ENCODE peak calls at places on chromosomes 16 and 17, in four cellular contexts. One of them, this sample, is unnamed.

GRCh38 chr17:81672504-81672903 is 6.0 kb downstream of the CCDC137 start:
- DNase-seq in A549: no peak
- DNase-seq in K562: no peak
- DNase-seq in GM12878: no peak
- DNase-seq in this sample: no peak

GRCh38 chr16:69366431-69366830 is 14.8 kb upstream of the TMED6 start:
- DNase-seq in A549: no peak
- DNase-seq in K562: no peak
- DNase-seq in GM12878: no peak
- DNase-seq in this sample: no peak

GRCh38 chr17:77086433-77087010 is 54.2 kb upstream of the SEC14L1 start:
- DNase-seq in A549: peak
- DNase-seq in K562: peak
- DNase-seq in GM12878: no peak
- DNase-seq in this sample: peak

GRCh38 chr17:54256530-54256929 is 433.8 kb downstream of the KIF2B start:
- DNase-seq in A549: no peak
- DNase-seq in K562: no peak
- DNase-seq in GM12878: no peak
- DNase-seq in this sample: no peak

GRCh38 chr17:37833237-37833859 is 88.5 kb upstream of the HNF1B start:
- DNase-seq in A549: no peak
- DNase-seq in K562: no peak
- DNase-seq in GM12878: peak
- DNase-seq in this sample: no peak

GRCh38 chr16:56601325-56601724 is 7.1 kb upstream of the MT2A start:
- DNase-seq in A549: no peak
- DNase-seq in K562: no peak
- DNase-seq in GM12878: no peak
- DNase-seq in this sample: no peak

GRCh38 chr17:41687828-41688640 is 651 bp upstream of the EIF1 start:
- DNase-seq in A549: no peak
- DNase-seq in K562: no peak
- DNase-seq in GM12878: no peak
- DNase-seq in this sample: peak

GRCh38 chr17:7252176-7253043 is at the start of gene ELP5:
- DNase-seq in A549: peak
- DNase-seq in K562: peak
- DNase-seq in GM12878: peak
- DNase-seq in this sample: peak

GRCh38 chr17:81412490-81413093 is 17.3 kb downstream of the BAHCC1 start:
- DNase-seq in A549: no peak
- DNase-seq in K562: peak
- DNase-seq in GM12878: no peak
- DNase-seq in this sample: no peak

GRCh38 chr17:30950669-30951399 is 20.0 kb upstream of the RNF135 start:
- DNase-seq in A549: no peak
- DNase-seq in K562: no peak
- DNase-seq in GM12878: no peak
- DNase-seq in this sample: peak

GRCh38 chr17:10775058-10775457 is 28.8 kb downstream of the TMEM238L start:
- DNase-seq in A549: no peak
- DNase-seq in K562: no peak
- DNase-seq in GM12878: no peak
- DNase-seq in this sample: no peak

GRCh38 chr16:85265161-85265784 is 153.0 kb upstream of the CIBAR2 start:
- DNase-seq in A549: no peak
- DNase-seq in K562: no peak
- DNase-seq in GM12878: no peak
- DNase-seq in this sample: no peak

GRCh38 chr17:61307905-61308886 is 91.4 kb upstream of the TBX2 start:
- DNase-seq in A549: peak
- DNase-seq in K562: no peak
- DNase-seq in GM12878: no peak
- DNase-seq in this sample: no peak

GRCh38 chr17:27582696-27583095 is 48.3 kb upstream of the LGALS9 start:
- DNase-seq in A549: no peak
- DNase-seq in K562: no peak
- DNase-seq in GM12878: no peak
- DNase-seq in this sample: no peak

GRCh38 chr17:7019839-7020519 is 2.9 kb upstream of the BCL6B start:
- DNase-seq in A549: peak
- DNase-seq in K562: no peak
- DNase-seq in GM12878: no peak
- DNase-seq in this sample: no peak

GRCh38 chr17:39051001-39051605 is 83.9 kb upstream of the FBXO47 start:
- DNase-seq in A549: no peak
- DNase-seq in K562: no peak
- DNase-seq in GM12878: no peak
- DNase-seq in this sample: no peak

GRCh38 chr17:39999067-39999466 is 16.2 kb upstream of the CSF3 start:
- DNase-seq in A549: no peak
- DNase-seq in K562: no peak
- DNase-seq in GM12878: no peak
- DNase-seq in this sample: no peak

GRCh38 chr16:85891033-85891775 is 7.8 kb upstream of the IRF8 start:
- DNase-seq in A549: peak
- DNase-seq in K562: no peak
- DNase-seq in GM12878: no peak
- DNase-seq in this sample: peak

GRCh38 chr16:11852092-11852809 is 909 bp upstream of the RSL1D1 start:
- DNase-seq in A549: no peak
- DNase-seq in K562: peak
- DNase-seq in GM12878: no peak
- DNase-seq in this sample: peak

GRCh38 chr16:22188595-22189442 is 17.3 kb upstream of the EEF2K start:
- DNase-seq in A549: peak
- DNase-seq in K562: peak
- DNase-seq in GM12878: peak
- DNase-seq in this sample: peak

GRCh38 chr17:4186244-4186920 is 43.4 kb downstream of the CYB5D2 start:
- DNase-seq in A549: no peak
- DNase-seq in K562: no peak
- DNase-seq in GM12878: no peak
- DNase-seq in this sample: no peak

GRCh38 chr17:48127371-48128051 is 19.9 kb downstream of the SNX11 start:
- DNase-seq in A549: peak
- DNase-seq in K562: no peak
- DNase-seq in GM12878: no peak
- DNase-seq in this sample: no peak

GRCh38 chr17:73510981-73511442 is 133.2 kb downstream of the SDK2 start:
- DNase-seq in A549: no peak
- DNase-seq in K562: no peak
- DNase-seq in GM12878: no peak
- DNase-seq in this sample: no peak

GRCh38 chr17:77656054-77656453 is 302.4 kb upstream of the TNRC6C start:
- DNase-seq in A549: no peak
- DNase-seq in K562: no peak
- DNase-seq in GM12878: no peak
- DNase-seq in this sample: no peak

GRCh38 chr16:66064811-66065530 is 301.5 kb upstream of the CDH5 start:
- DNase-seq in A549: no peak
- DNase-seq in K562: no peak
- DNase-seq in GM12878: no peak
- DNase-seq in this sample: no peak

GRCh38 chr17:67080804-67081203 is 36.5 kb downstream of the CACNG1 start:
- DNase-seq in A549: no peak
- DNase-seq in K562: no peak
- DNase-seq in GM12878: peak
- DNase-seq in this sample: no peak

GRCh38 chr17:44121997-44122824 is 1.2 kb downstream of the HDAC5 start:
- DNase-seq in A549: no peak
- DNase-seq in K562: no peak
- DNase-seq in GM12878: no peak
- DNase-seq in this sample: no peak

GRCh38 chr17:81578038-81578441 is 25.9 kb upstream of the FAAP100 start:
- DNase-seq in A549: no peak
- DNase-seq in K562: no peak
- DNase-seq in GM12878: no peak
- DNase-seq in this sample: peak

GRCh38 chr16:12819126-12820117 is 15.7 kb upstream of the CPPED1 start:
- DNase-seq in A549: peak
- DNase-seq in K562: peak
- DNase-seq in GM12878: peak
- DNase-seq in this sample: peak

GRCh38 chr17:36850794-36851193 is 86.5 kb upstream of the LHX1 start:
- DNase-seq in A549: peak
- DNase-seq in K562: no peak
- DNase-seq in GM12878: no peak
- DNase-seq in this sample: no peak

GRCh38 chr16:75341934-75342811 is 90.7 kb upstream of the BCAR1 start:
- DNase-seq in A549: no peak
- DNase-seq in K562: no peak
- DNase-seq in GM12878: no peak
- DNase-seq in this sample: no peak

GRCh38 chr17:37430051-37430591 is 23.4 kb downstream of the TADA2A start:
- DNase-seq in A549: no peak
- DNase-seq in K562: no peak
- DNase-seq in GM12878: no peak
- DNase-seq in this sample: no peak

GRCh38 chr17:49753959-49754391 is 10.0 kb downstream of the FAM117A start:
- DNase-seq in A549: no peak
- DNase-seq in K562: peak
- DNase-seq in GM12878: no peak
- DNase-seq in this sample: no peak

GRCh38 chr16:65125322-65125721 is 3.5 kb upstream of the CDH11 start:
- DNase-seq in A549: no peak
- DNase-seq in K562: no peak
- DNase-seq in GM12878: no peak
- DNase-seq in this sample: peak

GRCh38 chr17:60128171-60128859 is 21.5 kb upstream of the CA4 start:
- DNase-seq in A549: no peak
- DNase-seq in K562: no peak
- DNase-seq in GM12878: no peak
- DNase-seq in this sample: no peak

GRCh38 chr17:77146882-77147281 is 6.1 kb downstream of the SEC14L1 start:
- DNase-seq in A549: no peak
- DNase-seq in K562: no peak
- DNase-seq in GM12878: no peak
- DNase-seq in this sample: no peak

GRCh38 chr17:4247361-4247980 is 16.3 kb downstream of the ANKFY1 start:
- DNase-seq in A549: no peak
- DNase-seq in K562: no peak
- DNase-seq in GM12878: no peak
- DNase-seq in this sample: no peak

GRCh38 chr17:40307001-40307690 is 1.8 kb upstream of the RARA start:
- DNase-seq in A549: no peak
- DNase-seq in K562: peak
- DNase-seq in GM12878: no peak
- DNase-seq in this sample: no peak

GRCh38 chr16:68658258-68658973 is 13.3 kb downstream of the CDH3 start:
- DNase-seq in A549: peak
- DNase-seq in K562: no peak
- DNase-seq in GM12878: no peak
- DNase-seq in this sample: no peak

GRCh38 chr17:64380985-64381384 is 9.7 kb downstream of the PECAM1 start:
- DNase-seq in A549: no peak
- DNase-seq in K562: no peak
- DNase-seq in GM12878: no peak
- DNase-seq in this sample: no peak
- TF ChIP-seq EP300 in A549: no peak
- TF ChIP-seq EP300 in K562: no peak
- TF ChIP-seq EP300 in GM12878: no peak
- TF ChIP-seq EP300 in this sample: no peak

GRCh38 chr16:89006036-89006752 is 29.2 kb upstream of the CBFA2T3 start:
- DNase-seq in A549: no peak
- DNase-seq in K562: no peak
- DNase-seq in GM12878: no peak
- DNase-seq in this sample: no peak

GRCh38 chr16:89003831-89004208 is 26.8 kb upstream of the CBFA2T3 start:
- DNase-seq in A549: no peak
- DNase-seq in K562: peak
- DNase-seq in GM12878: no peak
- DNase-seq in this sample: no peak

GRCh38 chr16:89005201-89006035 is 28.4 kb upstream of the CBFA2T3 start:
- DNase-seq in A549: no peak
- DNase-seq in K562: no peak
- DNase-seq in GM12878: no peak
- DNase-seq in this sample: no peak

GRCh38 chr16:89002851-89003830 is 26.1 kb upstream of the CBFA2T3 start:
- DNase-seq in A549: no peak
- DNase-seq in K562: no peak
- DNase-seq in GM12878: no peak
- DNase-seq in this sample: no peak

DNA sequence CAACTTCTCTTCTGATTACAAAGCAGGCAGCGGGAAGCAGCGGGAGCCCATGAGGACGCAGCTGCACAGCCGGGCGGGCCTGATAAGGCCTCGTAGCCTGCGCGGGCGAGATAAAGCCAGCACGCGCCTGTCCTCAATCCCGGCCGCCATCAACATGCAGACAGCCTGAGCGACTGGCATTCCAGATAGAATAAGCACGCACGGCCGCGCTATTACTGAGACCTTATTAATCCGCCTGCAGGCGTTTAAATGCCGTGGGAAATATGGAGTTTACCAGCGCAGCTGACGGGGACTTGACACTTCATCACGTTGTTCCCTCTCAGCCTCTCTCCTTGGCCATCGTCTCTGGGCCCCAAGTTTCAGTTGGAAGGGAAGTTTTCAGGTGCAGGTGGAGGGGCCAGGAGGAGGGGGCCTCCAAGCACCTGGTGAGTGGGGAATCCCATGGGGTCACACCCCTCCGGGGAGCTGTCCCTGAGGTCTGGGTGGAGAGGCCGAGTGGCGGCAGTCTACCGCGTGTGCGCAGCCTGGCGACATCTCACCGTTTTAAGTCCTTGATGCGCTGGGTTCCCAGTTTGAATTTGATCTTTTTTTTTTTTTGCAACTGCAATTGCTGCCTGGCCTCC is 27.3 kb upstream of the CBFA2T3 start:
- DNase-seq in A549: no peak
- DNase-seq in K562: peak
- DNase-seq in GM12878: no peak
- DNase-seq in this sample: no peak
- TF ChIP-seq REST in A549: no peak
- TF ChIP-seq REST in K562: peak
- TF ChIP-seq REST in GM12878: peak
- TF ChIP-seq REST in this sample: no peak

GRCh38 chr17:71412803-71413202 is 708.0 kb upstream of the SOX9 start:
- DNase-seq in A549: peak
- DNase-seq in K562: no peak
- DNase-seq in GM12878: no peak
- DNase-seq in this sample: no peak
- TF ChIP-seq JUNB in A549: peak
- TF ChIP-seq JUNB in K562: no peak
- TF ChIP-seq JUNB in GM12878: no peak
- TF ChIP-seq JUNB in this sample: no peak

GRCh38 chr17:2171725-2172446 is 117.0 kb downstream of the HIC1 start:
- DNase-seq in A549: no peak
- DNase-seq in K562: no peak
- DNase-seq in GM12878: no peak
- DNase-seq in this sample: peak
- TF ChIP-seq EP300 in A549: no peak
- TF ChIP-seq EP300 in K562: no peak
- TF ChIP-seq EP300 in GM12878: no peak
- TF ChIP-seq EP300 in this sample: no peak

This sample was measured in HepG2.